ENCODE peak calls at places on chromosomes 5 and 9, in nine cellular contexts. One of them, this sample, is unnamed.

GRCh38 chr5:116652903-116653302 is 78.3 kb upstream of the SEMA6A start:
- DNase-seq in erythroblast: no peak
- DNase-seq in T-cell: no peak
- DNase-seq in activated CD8-positive, alpha-beta memory T cell treated with anti-CD3 and anti-CD28 coated beads for 24 hours: no peak
- DNase-seq in HEK293T: no peak
- DNase-seq in BE2C: no peak
- DNase-seq in kidney glomerular epithelial cell: no peak
- DNase-seq in occipital lobe: no peak
- DNase-seq in brain microvascular endothelial cell: no peak
- DNase-seq in this sample: no peak

GRCh38 chr5:62461561-62461960 is 49.0 kb downstream of the IPO11 start:
- DNase-seq in erythroblast: no peak
- DNase-seq in T-cell: no peak
- DNase-seq in activated CD8-positive, alpha-beta memory T cell treated with anti-CD3 and anti-CD28 coated beads for 24 hours: no peak
- DNase-seq in HEK293T: no peak
- DNase-seq in BE2C: no peak
- DNase-seq in kidney glomerular epithelial cell: no peak
- DNase-seq in occipital lobe: no peak
- DNase-seq in brain microvascular endothelial cell: no peak
- DNase-seq in this sample: no peak

GRCh38 chr5:117504245-117504644 is 929.6 kb upstream of the SEMA6A start:
- DNase-seq in erythroblast: no peak
- DNase-seq in T-cell: no peak
- DNase-seq in activated CD8-positive, alpha-beta memory T cell treated with anti-CD3 and anti-CD28 coated beads for 24 hours: no peak
- DNase-seq in HEK293T: no peak
- DNase-seq in BE2C: no peak
- DNase-seq in kidney glomerular epithelial cell: no peak
- DNase-seq in occipital lobe: no peak
- DNase-seq in brain microvascular endothelial cell: no peak
- DNase-seq in this sample: no peak

GRCh38 chr9:114899461-114899860 is 30.9 kb downstream of the TNFSF8 start:
- DNase-seq in erythroblast: no peak
- DNase-seq in T-cell: no peak
- DNase-seq in activated CD8-positive, alpha-beta memory T cell treated with anti-CD3 and anti-CD28 coated beads for 24 hours: no peak
- DNase-seq in HEK293T: no peak
- DNase-seq in BE2C: no peak
- DNase-seq in kidney glomerular epithelial cell: no peak
- DNase-seq in occipital lobe: no peak
- DNase-seq in brain microvascular endothelial cell: no peak
- DNase-seq in this sample: no peak

GRCh38 chr9:123679330-123679987 is 250.5 kb downstream of the DENND1A start:
- DNase-seq in erythroblast: no peak
- DNase-seq in T-cell: no peak
- DNase-seq in activated CD8-positive, alpha-beta memory T cell treated with anti-CD3 and anti-CD28 coated beads for 24 hours: no peak
- DNase-seq in HEK293T: no peak
- DNase-seq in BE2C: no peak
- DNase-seq in kidney glomerular epithelial cell: no peak
- DNase-seq in occipital lobe: no peak
- DNase-seq in brain microvascular endothelial cell: no peak
- DNase-seq in this sample: no peak

GRCh38 chr5:179278119-179278518 is 67.1 kb downstream of the ADAMTS2 start:
- DNase-seq in erythroblast: no peak
- DNase-seq in T-cell: no peak
- DNase-seq in activated CD8-positive, alpha-beta memory T cell treated with anti-CD3 and anti-CD28 coated beads for 24 hours: no peak
- DNase-seq in HEK293T: no peak
- DNase-seq in BE2C: no peak
- DNase-seq in kidney glomerular epithelial cell: no peak
- DNase-seq in occipital lobe: no peak
- DNase-seq in brain microvascular endothelial cell: no peak
- DNase-seq in this sample: no peak

GRCh38 chr9:113853333-113853732 is 22.8 kb upstream of the ZNF618 start:
- DNase-seq in erythroblast: peak
- DNase-seq in T-cell: no peak
- DNase-seq in activated CD8-positive, alpha-beta memory T cell treated with anti-CD3 and anti-CD28 coated beads for 24 hours: no peak
- DNase-seq in HEK293T: peak
- DNase-seq in BE2C: no peak
- DNase-seq in kidney glomerular epithelial cell: no peak
- DNase-seq in occipital lobe: no peak
- DNase-seq in brain microvascular endothelial cell: no peak
- DNase-seq in this sample: no peak

GRCh38 chr9:23842531-23843129 is 16.6 kb upstream of the ELAVL2 start:
- DNase-seq in erythroblast: peak
- DNase-seq in T-cell: no peak
- DNase-seq in activated CD8-positive, alpha-beta memory T cell treated with anti-CD3 and anti-CD28 coated beads for 24 hours: no peak
- DNase-seq in HEK293T: no peak
- DNase-seq in BE2C: no peak
- DNase-seq in kidney glomerular epithelial cell: no peak
- DNase-seq in occipital lobe: no peak
- DNase-seq in brain microvascular endothelial cell: no peak
- DNase-seq in this sample: no peak